ENCODE peak calls at places on chromosome X, in four cellular contexts. One of them, this sample, is unnamed.

GRCh38 chrX:126552313-126553022 is at the start of gene DCAF12L1:
- DNase-seq in CD8-positive, alpha-beta T cell: no peak
- DNase-seq in naive thymus-derived CD8-positive, alpha-beta T cell: no peak
- DNase-seq in thoracic aorta: no peak
- DNase-seq in this sample: no peak

GRCh38 chrX:1400731-1401471 is 9.0 kb upstream of the SLC25A6 start:
- DNase-seq in CD8-positive, alpha-beta T cell: no peak
- DNase-seq in naive thymus-derived CD8-positive, alpha-beta T cell: no peak
- DNase-seq in thoracic aorta: no peak
- DNase-seq in this sample: no peak

GRCh38 chrX:94524867-94525266 is 850.9 kb downstream of the FAM133A start:
- DNase-seq in CD8-positive, alpha-beta T cell: no peak
- DNase-seq in naive thymus-derived CD8-positive, alpha-beta T cell: no peak
- DNase-seq in thoracic aorta: no peak
- DNase-seq in this sample: no peak

GRCh38 chrX:37371578-37371981 is 22.4 kb downstream of the PRRG1 start:
- DNase-seq in CD8-positive, alpha-beta T cell: no peak
- DNase-seq in naive thymus-derived CD8-positive, alpha-beta T cell: no peak
- DNase-seq in thoracic aorta: no peak
- DNase-seq in this sample: peak

GRCh38 chrX:153818571-153819397 is 11.6 kb downstream of the PDZD4 start:
- DNase-seq in CD8-positive, alpha-beta T cell: peak
- DNase-seq in naive thymus-derived CD8-positive, alpha-beta T cell: peak
- DNase-seq in thoracic aorta: no peak
- DNase-seq in this sample: no peak

GRCh38 chrX:41468647-41469323 is 21.6 kb downstream of the NYX start:
- DNase-seq in CD8-positive, alpha-beta T cell: no peak
- DNase-seq in naive thymus-derived CD8-positive, alpha-beta T cell: no peak
- DNase-seq in thoracic aorta: no peak
- DNase-seq in this sample: no peak

GRCh38 chrX:153406903-153407302 is 4.4 kb upstream of the ZFP92 start:
- DNase-seq in CD8-positive, alpha-beta T cell: no peak
- DNase-seq in naive thymus-derived CD8-positive, alpha-beta T cell: no peak
- DNase-seq in thoracic aorta: no peak
- DNase-seq in this sample: no peak

GRCh38 chrX:134364711-134365110 is 95.3 kb upstream of the HPRT1 start:
- DNase-seq in CD8-positive, alpha-beta T cell: no peak
- DNase-seq in naive thymus-derived CD8-positive, alpha-beta T cell: no peak
- DNase-seq in thoracic aorta: no peak
- DNase-seq in this sample: no peak

GRCh38 chrX:129622757-129623301 is 31.9 kb downstream of the APLN start:
- DNase-seq in CD8-positive, alpha-beta T cell: no peak
- DNase-seq in naive thymus-derived CD8-positive, alpha-beta T cell: no peak
- DNase-seq in thoracic aorta: no peak
- DNase-seq in this sample: no peak

GRCh38 chrX:4572652-4573051 is 859.2 kb upstream of the PRKX start:
- DNase-seq in CD8-positive, alpha-beta T cell: no peak
- DNase-seq in naive thymus-derived CD8-positive, alpha-beta T cell: no peak
- DNase-seq in thoracic aorta: no peak
- DNase-seq in this sample: no peak

GRCh38 chrX:69155786-69156520 is 9.3 kb downstream of the PJA1 start:
- DNase-seq in CD8-positive, alpha-beta T cell: no peak
- DNase-seq in naive thymus-derived CD8-positive, alpha-beta T cell: no peak
- DNase-seq in thoracic aorta: no peak
- DNase-seq in this sample: peak

GRCh38 chrX:103101280-103102042 is 8.5 kb upstream of the NXF3 start:
- DNase-seq in CD8-positive, alpha-beta T cell: no peak
- DNase-seq in naive thymus-derived CD8-positive, alpha-beta T cell: no peak
- DNase-seq in thoracic aorta: no peak
- DNase-seq in this sample: no peak

GRCh38 chrX:41373989-41374606 is 40.1 kb downstream of the DDX3X start:
- DNase-seq in CD8-positive, alpha-beta T cell: no peak
- DNase-seq in naive thymus-derived CD8-positive, alpha-beta T cell: no peak
- DNase-seq in thoracic aorta: no peak
- DNase-seq in this sample: no peak

GRCh38 chrX:135340827-135341226 is 31.5 kb downstream of the ETDC start:
- DNase-seq in CD8-positive, alpha-beta T cell: no peak
- DNase-seq in naive thymus-derived CD8-positive, alpha-beta T cell: no peak
- DNase-seq in thoracic aorta: no peak
- DNase-seq in this sample: no peak

GRCh38 chrX:41808042-41808441 is 84.1 kb downstream of the GPR82 start:
- DNase-seq in CD8-positive, alpha-beta T cell: no peak
- DNase-seq in naive thymus-derived CD8-positive, alpha-beta T cell: no peak
- DNase-seq in thoracic aorta: no peak
- DNase-seq in this sample: no peak

GRCh38 chrX:136694491-136695087 is 46.6 kb downstream of the CD40LG start:
- DNase-seq in CD8-positive, alpha-beta T cell: no peak
- DNase-seq in naive thymus-derived CD8-positive, alpha-beta T cell: peak
- DNase-seq in thoracic aorta: no peak
- DNase-seq in this sample: no peak

GRCh38 chrX:150926791-150927190 is 28.3 kb upstream of the CD99L2 start:
- DNase-seq in CD8-positive, alpha-beta T cell: no peak
- DNase-seq in naive thymus-derived CD8-positive, alpha-beta T cell: no peak
- DNase-seq in thoracic aorta: no peak
- DNase-seq in this sample: no peak

GRCh38 chrX:12563121-12563520 is 228.1 kb upstream of the PRPS2 start:
- DNase-seq in CD8-positive, alpha-beta T cell: no peak
- DNase-seq in naive thymus-derived CD8-positive, alpha-beta T cell: no peak
- DNase-seq in thoracic aorta: no peak
- DNase-seq in this sample: no peak

GRCh38 chrX:100658936-100659335 is 14.9 kb downstream of the SRPX2 start:
- DNase-seq in CD8-positive, alpha-beta T cell: no peak
- DNase-seq in naive thymus-derived CD8-positive, alpha-beta T cell: no peak
- DNase-seq in thoracic aorta: no peak
- DNase-seq in this sample: no peak

GRCh38 chrX:112808651-112809050 is 32.0 kb downstream of the AMOT start:
- DNase-seq in CD8-positive, alpha-beta T cell: no peak
- DNase-seq in naive thymus-derived CD8-positive, alpha-beta T cell: no peak
- DNase-seq in thoracic aorta: no peak
- DNase-seq in this sample: no peak

GRCh38 chrX:100649550-100650356 is 5.8 kb downstream of the SRPX2 start:
- DNase-seq in CD8-positive, alpha-beta T cell: no peak
- DNase-seq in naive thymus-derived CD8-positive, alpha-beta T cell: no peak
- DNase-seq in thoracic aorta: no peak
- DNase-seq in this sample: no peak

This sample was measured in ascending aorta.